ENCODE peak calls at places on chromosomes 5 and 9, in ten cellular contexts. U is fibroblast of lung; H is germinal center; N is OCI-LY7; T is SIG-M5; O is NCI-H2171; L is GM13976; E is stimulated activated CD8-positive, alpha-beta memory T cell treated with anti-CD3 and anti-CD28 coated beads, Interleukin-4, amount 100 ng/mL, for 24 hours; B is NCI-H1092; I is cerebellar nuclear complex. G is an unnamed sample.

GRCh38 chr9:90169490-90169889 is 473.1 kb downstream of the DIRAS2 start:
- DNase-seq in B (no peak), H (no peak), E (no peak), U (no peak), N (no peak), O (no peak), T (no peak), I (no peak), L (no peak), G (no peak)

GRCh38 chr5:96709152-96709821 is 47.1 kb downstream of the CAST start:
- DNase-seq in L (no peak), N (no peak), U (peak), E (no peak), B (no peak), T (no peak), H (no peak), I (no peak), O (no peak), G (no peak)

GRCh38 chr9:23811633-23812032 is 14.4 kb downstream of the ELAVL2 start:
- DNase-seq in O (no peak), U (no peak), E (no peak), N (no peak), L (no peak), T (no peak), H (no peak), I (no peak), B (no peak), G (no peak)

GRCh38 chr9:108816037-108816436 is 39.7 kb downstream of the ACTL7B start:
- DNase-seq in L (no peak), H (no peak), O (no peak), I (no peak), N (no peak), T (peak), U (no peak), E (no peak), B (no peak), G (no peak)

GRCh38 chr5:87121315-87122170 is 146.1 kb upstream of the RASA1 start:
- DNase-seq in E (no peak), B (no peak), U (peak), T (peak), H (no peak), I (no peak), O (no peak), L (peak), N (peak), G (peak)

GRCh38 chr5:177473461-177473991 is at the start of gene DBN1:
- DNase-seq in T (no peak), L (peak), E (no peak), U (peak), B (no peak), H (peak), O (peak), N (peak), I (no peak), G (no peak)

GRCh38 chr9:130899051-130899748 is 2.6 kb upstream of the QRFP start:
- DNase-seq in B (no peak), U (no peak), T (no peak), L (no peak), O (no peak), I (no peak), N (no peak), E (no peak), H (no peak), G (no peak)

GRCh38 chr5:42021119-42021518 is 96.0 kb downstream of the FBXO4 start:
- DNase-seq in O (no peak), L (no peak), E (no peak), N (no peak), U (peak), B (no peak), H (no peak), T (no peak), I (no peak), G (no peak)

GRCh38 chr9:34628656-34629491 is at the start of gene ARID3C:
- DNase-seq in T (no peak), I (no peak), B (peak), E (no peak), H (peak), N (no peak), L (peak), U (no peak), O (no peak), G (no peak)

GRCh38 chr9:1969160-1969559 is 46.0 kb upstream of the SMARCA2 start:
- DNase-seq in I (no peak), B (no peak), E (no peak), H (no peak), N (no peak), O (no peak), L (no peak), U (no peak), T (no peak), G (no peak)

GRCh38 chr9:92294297-92294676 is 790 bp upstream of the IARS1 start:
- DNase-seq in L (no peak), U (peak), I (no peak), N (peak), H (no peak), O (no peak), B (no peak), E (no peak), T (no peak), G (no peak)

GRCh38 chr5:155250601-155251000 is 237.0 kb downstream of the KIF4B start:
- DNase-seq in N (no peak), O (no peak), E (no peak), I (no peak), T (no peak), H (no peak), U (no peak), L (no peak), B (no peak), G (no peak)

GRCh38 chr5:10434392-10434791 is 7.3 kb upstream of the ROPN1L start:
- DNase-seq in E (no peak), L (no peak), O (no peak), N (no peak), H (no peak), I (no peak), T (no peak), B (no peak), U (peak), G (no peak)

GRCh38 chr5:34685485-34686197 is 29.5 kb downstream of the RAI14 start:
- DNase-seq in I (no peak), B (no peak), L (no peak), H (no peak), U (peak), O (no peak), E (no peak), T (no peak), N (no peak), G (no peak)

GRCh38 chr9:96655198-96655851 is at the start of gene PRXL2C:
- DNase-seq in H (peak), E (peak), B (peak), L (peak), N (no peak), I (no peak), T (no peak), U (peak), O (peak), G (peak)

GRCh38 chr9:89593776-89594427 is 10.9 kb upstream of the GADD45G start:
- DNase-seq in N (peak), H (peak), O (no peak), T (no peak), L (peak), U (peak), B (peak), E (peak), I (no peak), G (peak)

G was measured in effector CD4-positive, alpha-beta T cell.